ENCODE peak calls at places on chromosomes 5 and 9, in five cellular contexts. X, J, L, F and C are unnamed samples.

GRCh38 chr9:69758001-69758730 is 1.6 kb downstream of the PTAR1 start:
- DNase-seq in X (no peak), J (no peak), L (no peak), F (no peak), C (no peak)

GRCh38 chr9:4788703-4789102 is 4.0 kb upstream of the RCL1 start:
- DNase-seq in X (no peak), J (no peak), L (no peak), F (no peak), C (no peak)

GRCh38 chr5:169350759-169351240 is 49.9 kb upstream of the SLIT3 start:
- DNase-seq in X (no peak), J (no peak), L (peak; percentile 31), F (peak; percentile 13), C (peak; percentile 2)

GRCh38 chr5:11640474-11640873 is 263.8 kb downstream of the CTNND2 start:
- DNase-seq in X (no peak), J (no peak), L (no peak), F (no peak), C (no peak)

GRCh38 chr9:4499917-4500316 is 9.6 kb downstream of the SLC1A1 start:
- DNase-seq in X (no peak), J (no peak), L (no peak), F (no peak), C (no peak)

GRCh38 chr5:32767948-32768427 is 56.9 kb downstream of the NPR3 start:
- DNase-seq in X (no peak), J (peak; percentile 80), L (no peak), F (peak; percentile 54), C (no peak)

GRCh38 chr5:88818296-88818695 is 64.7 kb downstream of the MEF2C start:
- DNase-seq in X (no peak), J (no peak), L (no peak), F (no peak), C (no peak)

GRCh38 chr9:126459126-126459525 is 132.5 kb downstream of the MVB12B start:
- DNase-seq in X (no peak), J (no peak), L (no peak), F (no peak), C (no peak)

GRCh38 chr5:31671339-31671741 is 32.4 kb downstream of the PDZD2 start:
- DNase-seq in X (no peak), J (no peak), L (no peak), F (no peak), C (no peak)

GRCh38 chr5:112636288-112636731 is 101.4 kb upstream of the APC start:
- DNase-seq in X (no peak), J (no peak), L (no peak), F (no peak), C (no peak)

GRCh38 chr5:96509721-96510383 is 76.8 kb upstream of the PCSK1 start:
- DNase-seq in X (no peak), J (no peak), L (no peak), F (no peak), C (no peak)

GRCh38 chr5:54825005-54825404 is 160.4 kb downstream of the ESM1 start:
- DNase-seq in X (no peak), J (no peak), L (no peak), F (no peak), C (no peak)

GRCh38 chr5:3047212-3047774 is 295.8 kb upstream of the IRX2 start:
- DNase-seq in X (no peak), J (no peak), L (no peak), F (no peak), C (no peak)

GRCh38 chr9:78239506-78239905 is 3.6 kb downstream of the CEP78 start:
- DNase-seq in X (no peak), J (peak; percentile 62), L (no peak), F (no peak), C (no peak)

GRCh38 chr9:4923580-4924544 is 61.2 kb upstream of the JAK2 start:
- DNase-seq in X (no peak), J (peak; percentile 51), L (no peak), F (no peak), C (no peak)

GRCh38 chr9:125074976-125075375 is 68.4 kb downstream of the SCAI start:
- DNase-seq in X (no peak), J (no peak), L (no peak), F (no peak), C (no peak)

GRCh38 chr5:121366515-121366914 is 485.2 kb upstream of the FTMT start:
- DNase-seq in X (no peak), J (no peak), L (no peak), F (no peak), C (no peak)

GRCh38 chr5:148760945-148761638 is 65.3 kb upstream of the ADRB2 start:
- DNase-seq in X (peak; percentile 59), J (no peak), L (no peak), F (no peak), C (no peak)

GRCh38 chr5:146440870-146441495 is 6.2 kb upstream of the TCERG1 start:
- DNase-seq in X (no peak), J (no peak), L (no peak), F (no peak), C (no peak)

GRCh38 chr5:42994285-42995151 is 45.6 kb downstream of the ANXA2R start:
- DNase-seq in X (no peak), J (peak; percentile 81), L (no peak), F (peak; percentile 81), C (no peak)

GRCh38 chr5:14266686-14267085 is 123.5 kb downstream of the TRIO start:
- DNase-seq in X (no peak), J (no peak), L (no peak), F (no peak), C (no peak)

GRCh38 chr9:136946893-136947891 is 2.1 kb downstream of the C8G start:
- DNase-seq in X (no peak), J (no peak), L (no peak), F (no peak), C (no peak)
- TF ChIP-seq ZNF274 in X (no peak), J (no peak), L (no peak), F (no peak), C (no peak)

GRCh38 chr9:14205463-14205862 is 108.5 kb downstream of the NFIB start:
- DNase-seq in X (no peak), J (no peak), L (no peak), F (no peak), C (no peak)

GRCh38 chr9:14198049-14198448 is 115.9 kb downstream of the NFIB start:
- DNase-seq in X (no peak), J (no peak), L (no peak), F (no peak), C (no peak)

GRCh38 chr9:14207352-14207995 is 106.5 kb downstream of the NFIB start:
- DNase-seq in X (peak; percentile 5), J (no peak), L (no peak), F (no peak), C (no peak)

GRCh38 chr9:14198544-14199510 is 115.1 kb downstream of the NFIB start:
- DNase-seq in X (no peak), J (no peak), L (no peak), F (no peak), C (no peak)

GRCh38 chr9:14203366-14204056 is 110.4 kb downstream of the NFIB start:
- DNase-seq in X (no peak), J (no peak), L (no peak), F (no peak), C (no peak)
- TF ChIP-seq ZNF274 in X (no peak), J (no peak), L (no peak), F (no peak), C (no peak)

GRCh38 chr9:111984075-111984802 is 87.6 kb downstream of the UGCG start:
- DNase-seq in X (no peak), J (no peak), L (no peak), F (no peak), C (no peak)
- TF ChIP-seq ZNF274 in X (no peak), J (no peak), L (no peak), F (no peak), C (no peak)

GRCh38 chr5:126811515-126812198 is 34.7 kb downstream of the LMNB1 start:
- DNase-seq in X (no peak), J (no peak), L (no peak), F (no peak), C (no peak)
- TF ChIP-seq ZNF274 in X (no peak), J (no peak), L (no peak), F (no peak), C (no peak)

GRCh38 chr9:91864372-91864771 is 85.7 kb downstream of the ROR2 start:
- DNase-seq in X (no peak), J (no peak), L (no peak), F (no peak), C (no peak)
- TF ChIP-seq ZNF274 in X (no peak), J (no peak), L (no peak), F (no peak), C (no peak)

DNA sequence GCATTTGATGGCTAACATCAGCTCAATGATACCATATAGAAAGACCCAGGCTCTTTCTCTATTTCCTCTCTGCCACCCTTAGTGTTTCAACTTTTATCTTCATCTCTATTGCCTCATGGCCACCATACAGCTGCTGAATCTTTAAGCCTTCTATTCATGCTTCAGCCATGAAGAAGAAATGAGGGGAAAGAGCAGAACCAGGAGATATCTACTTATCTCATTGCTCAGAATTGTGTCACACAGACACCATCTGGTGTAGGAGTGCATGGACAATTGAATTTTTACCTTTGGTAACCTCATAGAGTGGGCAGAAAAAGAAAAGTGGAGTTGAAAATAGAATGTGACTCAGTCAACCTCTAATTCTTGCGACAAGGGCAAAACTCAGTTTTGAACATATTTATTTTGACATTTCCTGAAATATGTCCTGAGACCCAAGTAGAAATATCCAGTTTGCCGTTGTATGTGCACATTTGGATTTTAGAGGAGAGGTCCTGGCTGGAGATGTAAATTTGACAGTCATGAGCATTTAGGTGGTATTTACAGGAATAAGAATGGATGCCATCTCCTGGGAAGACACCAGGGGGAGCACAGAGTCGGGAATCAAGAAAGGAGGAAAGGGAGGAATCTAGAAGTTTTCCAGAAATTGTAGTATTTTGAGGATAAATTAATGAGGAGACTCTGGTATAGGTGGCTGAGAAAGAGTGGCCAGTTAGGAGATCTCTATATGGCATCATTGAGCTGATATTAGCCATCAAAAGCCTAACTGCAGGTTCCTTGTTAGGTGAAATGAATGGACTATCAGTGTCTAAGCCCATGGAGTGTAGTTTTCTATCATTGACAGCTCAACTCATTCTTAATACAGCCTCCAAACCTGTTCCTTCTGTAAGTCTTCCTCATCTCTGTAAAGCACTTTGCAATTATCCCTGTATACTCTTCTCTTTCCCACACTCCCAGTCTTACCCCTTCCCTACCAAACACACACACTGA is 7.0 kb downstream of the GAPT start:
- DNase-seq in X (no peak), J (peak; percentile 24), L (peak; percentile 10), F (peak; percentile 15), C (peak; percentile 22)
- TF ChIP-seq ZNF274 in X (no peak), J (no peak), L (no peak), F (no peak), C (no peak)

GRCh38 chr5:76638466-76638865 is 15.3 kb upstream of the F2RL2 start:
- DNase-seq in X (peak; percentile 11), J (no peak), L (no peak), F (no peak), C (no peak)
- TF ChIP-seq ZNF274 in X (no peak), J (no peak), L (no peak), F (no peak), C (no peak)

GRCh38 chr5:177473461-177473991 is at the start of gene DBN1:
- DNase-seq in X (no peak), J (no peak), L (no peak), F (no peak), C (no peak)

GRCh38 chr5:177474094-177474493 is 660 bp upstream of the DBN1 start:
- DNase-seq in X (no peak), J (no peak), L (no peak), F (no peak), C (no peak)

GRCh38 chr5:177475563-177476427 is 2.4 kb upstream of the DBN1 start:
- DNase-seq in X (no peak), J (no peak), L (no peak), F (no peak), C (no peak)

GRCh38 chr5:177476531-177477233 is 3.2 kb upstream of the DBN1 start:
- DNase-seq in X (no peak), J (peak; percentile 33), L (no peak), F (no peak), C (no peak)

GRCh38 chr5:177474845-177475562 is 1.6 kb upstream of the DBN1 start:
- DNase-seq in X (no peak), J (no peak), L (no peak), F (no peak), C (no peak)
- TF ChIP-seq ZNF274 in X (no peak), J (no peak), L (no peak), F (no peak), C (no peak)